ENCODE peak calls at places on chromosomes 13 and 19, in ten cellular contexts. E is RPMI7951; U is CD8-positive, alpha-beta memory T cell; S is EL; X is heart right ventricle; F is choroid plexus epithelial cell; Z is neural crest cell; C is fibroblast of pulmonary artery; L is uterus; V is Calu3. Q is an unnamed sample.

GRCh38 chr19:8324186-8325050 is 3.1 kb downstream of the RPS28 start:
- DNase-seq in E (no peak), S (no peak), L (peak; percentile 49), X (peak; percentile 38), Z (no peak), C (no peak), U (no peak), F (no peak), V (no peak), Q (no peak)

GRCh38 chr19:17448190-17448967 is at the start of gene TMEM221:
- DNase-seq in Z (peak; percentile 58), F (no peak), X (peak; percentile 42), L (peak; percentile 49), U (peak; percentile 45), E (peak; percentile 31), C (peak; percentile 19), S (peak; percentile 44), V (peak; percentile 65), Q (peak; percentile 73)

GRCh38 chr13:46926856-46927625 is 30.2 kb upstream of the HTR2A start:
- DNase-seq in L (no peak), S (peak; percentile 65), E (no peak), V (no peak), C (peak; percentile 47), X (no peak), Z (no peak), U (no peak), F (peak; percentile 52), Q (no peak)

GRCh38 chr13:54092686-54093085 is 1064.1 kb downstream of the OLFM4 start:
- DNase-seq in V (no peak), L (no peak), C (no peak), F (no peak), X (no peak), U (no peak), E (no peak), Z (no peak), S (no peak), Q (peak; percentile 57)

GRCh38 chr19:50489461-50490011 is 12.9 kb upstream of the GARIN5A start:
- DNase-seq in Z (no peak), C (no peak), X (no peak), F (no peak), S (no peak), L (no peak), U (no peak), V (no peak), E (no peak), Q (no peak)

GRCh38 chr19:10815007-10815531 is 20.9 kb downstream of the TMED1 start:
- DNase-seq in U (no peak), L (no peak), E (no peak), F (no peak), S (peak; percentile 21), V (no peak), X (no peak), Z (no peak), C (no peak), Q (no peak)

GRCh38 chr13:47188802-47189201 is 291.9 kb upstream of the HTR2A start:
- DNase-seq in S (peak; percentile 61), C (peak; percentile 73), E (peak; percentile 67), X (no peak), U (no peak), F (no peak), Z (no peak), V (no peak), L (no peak), Q (no peak)

GRCh38 chr19:16737909-16738308 is 18.3 kb downstream of the NWD1 start:
- DNase-seq in S (no peak), F (peak; percentile 13), V (no peak), U (no peak), E (no peak), L (no peak), C (peak; percentile 33), X (no peak), Z (no peak), Q (no peak)

GRCh38 chr19:42422576-42423461 is 4.4 kb downstream of the LIPE start:
- DNase-seq in U (peak; percentile 66), Z (peak; percentile 68), L (no peak), V (peak; percentile 54), C (no peak), S (no peak), E (no peak), F (peak; percentile 22), X (peak; percentile 49), Q (no peak)

GRCh38 chr19:19514215-19514633 is 1.1 kb downstream of the TSSK6 start:
- DNase-seq in S (no peak), X (peak; percentile 85), E (no peak), C (peak; percentile 69), F (peak; percentile 75), Z (no peak), U (no peak), L (no peak), V (no peak), Q (peak; percentile 81)

GRCh38 chr19:18682807-18683108 is 722 bp upstream of the CRTC1 start:
- DNase-seq in V (no peak), U (no peak), Z (no peak), C (no peak), L (no peak), S (no peak), X (no peak), E (no peak), F (no peak), Q (no peak)

Q was measured in ascending aorta.